ENCODE peak calls at places on chromosomes 13 and 19, in eight cellular contexts. One of them, this sample, is unnamed.
A peak's percentile ranks its signal among the peaks of the same experiment; 100 is the strongest.

GRCh38 chr13:62360609-62361008 is 945.0 kb upstream of the PCDH20 start:
- DNase-seq in heart left ventricle: no peak
- DNase-seq in right cardiac atrium: no peak
- DNase-seq in psoas muscle: no peak
- DNase-seq in effector memory CD4-positive, alpha-beta T cell: no peak
- DNase-seq in trophoblast cell: no peak
- DNase-seq in transverse colon: no peak
- DNase-seq in colonic mucosa: no peak
- DNase-seq in this sample: no peak

GRCh38 chr19:29576761-29577661 is 29.1 kb upstream of the POP4 start:
- DNase-seq in heart left ventricle: no peak
- DNase-seq in right cardiac atrium: no peak
- DNase-seq in psoas muscle: no peak
- DNase-seq in effector memory CD4-positive, alpha-beta T cell: no peak
- DNase-seq in trophoblast cell: no peak
- DNase-seq in transverse colon: no peak
- DNase-seq in colonic mucosa: no peak
- DNase-seq in this sample: no peak

GRCh38 chr13:41196620-41197019 is 2.3 kb upstream of the KBTBD7 start:
- DNase-seq in heart left ventricle: no peak
- DNase-seq in right cardiac atrium: no peak
- DNase-seq in psoas muscle: no peak
- DNase-seq in effector memory CD4-positive, alpha-beta T cell: no peak
- DNase-seq in trophoblast cell: no peak
- DNase-seq in transverse colon: no peak
- DNase-seq in colonic mucosa: no peak
- DNase-seq in this sample: no peak

GRCh38 chr19:30649149-30649548 is 277.0 kb downstream of the ZNF536 start:
- DNase-seq in heart left ventricle: no peak
- DNase-seq in right cardiac atrium: no peak
- DNase-seq in psoas muscle: no peak
- DNase-seq in effector memory CD4-positive, alpha-beta T cell: no peak
- DNase-seq in trophoblast cell: no peak
- DNase-seq in transverse colon: no peak
- DNase-seq in colonic mucosa: no peak
- DNase-seq in this sample: no peak

GRCh38 chr13:91236942-91237341 is 110.5 kb upstream of the MIR17HG start:
- DNase-seq in heart left ventricle: no peak
- DNase-seq in right cardiac atrium: no peak
- DNase-seq in psoas muscle: no peak
- DNase-seq in effector memory CD4-positive, alpha-beta T cell: no peak
- DNase-seq in trophoblast cell: no peak
- DNase-seq in transverse colon: no peak
- DNase-seq in colonic mucosa: no peak
- DNase-seq in this sample: no peak

GRCh38 chr19:5822181-5822844 is 17.2 kb downstream of the FUT6 start:
- DNase-seq in heart left ventricle: no peak
- DNase-seq in right cardiac atrium: no peak
- DNase-seq in psoas muscle: no peak
- DNase-seq in effector memory CD4-positive, alpha-beta T cell: no peak
- DNase-seq in trophoblast cell: no peak
- DNase-seq in transverse colon: no peak
- DNase-seq in colonic mucosa: no peak
- DNase-seq in this sample: no peak

GRCh38 chr19:19405919-19406877 is 723 bp downstream of the GATAD2A start:
- DNase-seq in heart left ventricle: peak; percentile 64
- DNase-seq in right cardiac atrium: peak; percentile 86
- DNase-seq in psoas muscle: peak; percentile 62
- DNase-seq in effector memory CD4-positive, alpha-beta T cell: peak; percentile 43
- DNase-seq in trophoblast cell: no peak
- DNase-seq in transverse colon: peak; percentile 57
- DNase-seq in colonic mucosa: peak; percentile 59
- DNase-seq in this sample: peak; percentile 20

GRCh38 chr13:113121183-113121927 is 1.2 kb upstream of the F10 start:
- DNase-seq in heart left ventricle: peak; percentile 18
- DNase-seq in right cardiac atrium: no peak
- DNase-seq in psoas muscle: no peak
- DNase-seq in effector memory CD4-positive, alpha-beta T cell: no peak
- DNase-seq in trophoblast cell: no peak
- DNase-seq in transverse colon: no peak
- DNase-seq in colonic mucosa: no peak
- DNase-seq in this sample: no peak

GRCh38 chr13:66887088-66887487 is 343.0 kb downstream of the PCDH9 start:
- DNase-seq in heart left ventricle: no peak
- DNase-seq in right cardiac atrium: no peak
- DNase-seq in psoas muscle: no peak
- DNase-seq in effector memory CD4-positive, alpha-beta T cell: no peak
- DNase-seq in trophoblast cell: no peak
- DNase-seq in transverse colon: no peak
- DNase-seq in colonic mucosa: no peak
- DNase-seq in this sample: no peak

GRCh38 chr13:100209857-100210580 is 121.1 kb downstream of the PCCA start:
- DNase-seq in heart left ventricle: no peak
- DNase-seq in right cardiac atrium: no peak
- DNase-seq in psoas muscle: no peak
- DNase-seq in effector memory CD4-positive, alpha-beta T cell: no peak
- DNase-seq in trophoblast cell: no peak
- DNase-seq in transverse colon: no peak
- DNase-seq in colonic mucosa: no peak
- DNase-seq in this sample: no peak

GRCh38 chr13:111265006-111265700 is 55.3 kb upstream of the TEX29 start:
- DNase-seq in heart left ventricle: no peak
- DNase-seq in right cardiac atrium: no peak
- DNase-seq in psoas muscle: no peak
- DNase-seq in effector memory CD4-positive, alpha-beta T cell: no peak
- DNase-seq in trophoblast cell: no peak
- DNase-seq in transverse colon: no peak
- DNase-seq in colonic mucosa: no peak
- DNase-seq in this sample: no peak

GRCh38 chr13:73849292-73849691 is 284.9 kb downstream of the KLF12 start:
- DNase-seq in heart left ventricle: no peak
- DNase-seq in right cardiac atrium: no peak
- DNase-seq in psoas muscle: no peak
- DNase-seq in effector memory CD4-positive, alpha-beta T cell: no peak
- DNase-seq in trophoblast cell: peak; percentile 4
- DNase-seq in transverse colon: peak; percentile 28
- DNase-seq in colonic mucosa: no peak
- DNase-seq in this sample: no peak

GRCh38 chr19:35911790-35912189 is 3.7 kb upstream of the TYROBP start:
- DNase-seq in heart left ventricle: no peak
- DNase-seq in right cardiac atrium: peak; percentile 36
- DNase-seq in psoas muscle: no peak
- DNase-seq in effector memory CD4-positive, alpha-beta T cell: no peak
- DNase-seq in trophoblast cell: no peak
- DNase-seq in transverse colon: no peak
- DNase-seq in colonic mucosa: no peak
- DNase-seq in this sample: no peak

GRCh38 chr19:6417713-6418561 is 6.7 kb downstream of the KHSRP start:
- DNase-seq in heart left ventricle: no peak
- DNase-seq in right cardiac atrium: peak; percentile 77
- DNase-seq in psoas muscle: no peak
- DNase-seq in effector memory CD4-positive, alpha-beta T cell: no peak
- DNase-seq in trophoblast cell: no peak
- DNase-seq in transverse colon: no peak
- DNase-seq in colonic mucosa: no peak
- DNase-seq in this sample: no peak

GRCh38 chr19:21482863-21483276 is 22.5 kb upstream of the ZNF429 start:
- DNase-seq in heart left ventricle: peak; percentile 73
- DNase-seq in right cardiac atrium: peak; percentile 84
- DNase-seq in psoas muscle: peak; percentile 49
- DNase-seq in effector memory CD4-positive, alpha-beta T cell: peak; percentile 55
- DNase-seq in trophoblast cell: peak; percentile 69
- DNase-seq in transverse colon: peak; percentile 48
- DNase-seq in colonic mucosa: peak; percentile 45
- DNase-seq in this sample: peak; percentile 75

GRCh38 chr13:76717092-76717491 is 169.1 kb downstream of the KCTD12 start:
- DNase-seq in heart left ventricle: no peak
- DNase-seq in right cardiac atrium: no peak
- DNase-seq in psoas muscle: no peak
- DNase-seq in effector memory CD4-positive, alpha-beta T cell: no peak
- DNase-seq in trophoblast cell: no peak
- DNase-seq in transverse colon: no peak
- DNase-seq in colonic mucosa: no peak
- DNase-seq in this sample: no peak

GRCh38 chr19:45250832-45251451 is at the start of gene MARK4:
- DNase-seq in heart left ventricle: peak; percentile 65
- DNase-seq in right cardiac atrium: peak; percentile 82
- DNase-seq in psoas muscle: peak; percentile 64
- DNase-seq in effector memory CD4-positive, alpha-beta T cell: peak; percentile 43
- DNase-seq in trophoblast cell: no peak
- DNase-seq in transverse colon: peak; percentile 49
- DNase-seq in colonic mucosa: peak; percentile 40
- DNase-seq in this sample: peak; percentile 49

GRCh38 chr13:109180905-109181425 is 551.6 kb downstream of the MYO16 start:
- DNase-seq in heart left ventricle: no peak
- DNase-seq in right cardiac atrium: no peak
- DNase-seq in psoas muscle: no peak
- DNase-seq in effector memory CD4-positive, alpha-beta T cell: no peak
- DNase-seq in trophoblast cell: peak; percentile 21
- DNase-seq in transverse colon: no peak
- DNase-seq in colonic mucosa: no peak
- DNase-seq in this sample: no peak

GRCh38 chr13:23617551-23618014 is 47.4 kb downstream of the TNFRSF19 start:
- DNase-seq in heart left ventricle: no peak
- DNase-seq in right cardiac atrium: no peak
- DNase-seq in psoas muscle: no peak
- DNase-seq in effector memory CD4-positive, alpha-beta T cell: no peak
- DNase-seq in trophoblast cell: no peak
- DNase-seq in transverse colon: no peak
- DNase-seq in colonic mucosa: no peak
- DNase-seq in this sample: no peak

GRCh38 chr19:10070730-10071446 is 15.2 kb upstream of the SHFL start:
- DNase-seq in heart left ventricle: no peak
- DNase-seq in right cardiac atrium: no peak
- DNase-seq in psoas muscle: no peak
- DNase-seq in effector memory CD4-positive, alpha-beta T cell: no peak
- DNase-seq in trophoblast cell: no peak
- DNase-seq in transverse colon: no peak
- DNase-seq in colonic mucosa: no peak
- DNase-seq in this sample: no peak

GRCh38 chr13:100131863-100132574 is 43.1 kb downstream of the PCCA start:
- DNase-seq in heart left ventricle: no peak
- DNase-seq in right cardiac atrium: no peak
- DNase-seq in psoas muscle: no peak
- DNase-seq in effector memory CD4-positive, alpha-beta T cell: no peak
- DNase-seq in trophoblast cell: peak; percentile 7
- DNase-seq in transverse colon: no peak
- DNase-seq in colonic mucosa: no peak
- DNase-seq in this sample: no peak

GRCh38 chr19:15129856-15130580 is 22.8 kb downstream of the SYDE1 start:
- DNase-seq in heart left ventricle: no peak
- DNase-seq in right cardiac atrium: no peak
- DNase-seq in psoas muscle: no peak
- DNase-seq in effector memory CD4-positive, alpha-beta T cell: no peak
- DNase-seq in trophoblast cell: peak; percentile 92
- DNase-seq in transverse colon: no peak
- DNase-seq in colonic mucosa: peak; percentile 47
- DNase-seq in this sample: no peak

GRCh38 chr19:11166281-11167142 is 10.9 kb upstream of the SPC24 start:
- DNase-seq in heart left ventricle: peak; percentile 58
- DNase-seq in right cardiac atrium: peak; percentile 85
- DNase-seq in psoas muscle: peak; percentile 40
- DNase-seq in effector memory CD4-positive, alpha-beta T cell: no peak
- DNase-seq in trophoblast cell: no peak
- DNase-seq in transverse colon: no peak
- DNase-seq in colonic mucosa: no peak
- DNase-seq in this sample: no peak

GRCh38 chr13:114128624-114129522 is 3.5 kb downstream of the RASA3 start:
- DNase-seq in heart left ventricle: peak; percentile 87
- DNase-seq in right cardiac atrium: peak; percentile 92
- DNase-seq in psoas muscle: peak; percentile 84
- DNase-seq in effector memory CD4-positive, alpha-beta T cell: peak; percentile 79
- DNase-seq in trophoblast cell: peak; percentile 43
- DNase-seq in transverse colon: peak; percentile 79
- DNase-seq in colonic mucosa: peak; percentile 67
- DNase-seq in this sample: peak; percentile 86
- H3K27ac ChIP-seq in heart left ventricle: peak overlapping the region; percentile 73
- H3K27ac ChIP-seq in right cardiac atrium: peak overlapping the region; percentile 13
- H3K27ac ChIP-seq in psoas muscle: peak overlapping the region; percentile 92
- H3K27ac ChIP-seq in effector memory CD4-positive, alpha-beta T cell: peak overlapping the region; percentile 83
- H3K27ac ChIP-seq in trophoblast cell: no peak overlapping the region
- H3K27ac ChIP-seq in transverse colon: peak overlapping the region; percentile 89
- H3K27ac ChIP-seq in colonic mucosa: peak overlapping the region; percentile 76
- H3K27ac ChIP-seq in this sample: peak overlapping the region; percentile 92

DNA sequence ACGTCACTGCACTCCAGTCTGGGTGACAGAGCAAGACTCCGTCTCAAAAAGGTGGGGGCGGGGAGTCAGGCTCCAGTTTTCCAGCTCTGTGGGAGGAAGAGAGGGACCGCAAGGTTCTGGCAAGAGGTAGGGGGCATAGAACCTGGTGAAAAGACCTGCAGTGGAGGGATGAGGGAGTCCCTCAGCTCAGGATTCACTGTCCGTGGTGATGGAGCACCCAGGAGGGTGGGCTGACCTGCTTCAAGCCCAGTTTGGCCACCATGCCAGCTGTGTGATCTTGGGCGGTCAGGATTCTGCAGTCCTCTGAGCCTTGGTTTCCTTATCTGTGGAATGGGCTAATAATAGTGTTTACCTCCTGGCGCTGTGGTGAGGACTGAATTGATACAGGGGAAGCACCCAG is 21.2 kb downstream of the SLC8A2 start:
- DNase-seq in heart left ventricle: no peak
- DNase-seq in right cardiac atrium: no peak
- DNase-seq in psoas muscle: no peak
- DNase-seq in effector memory CD4-positive, alpha-beta T cell: no peak
- DNase-seq in trophoblast cell: no peak
- DNase-seq in transverse colon: no peak
- DNase-seq in colonic mucosa: no peak
- DNase-seq in this sample: no peak
- H3K27me3 ChIP-seq in heart left ventricle: peaks cover 50% of the 10 kb centered on the region
- H3K27me3 ChIP-seq in right cardiac atrium: no peaks in the 10 kb centered on the region
- H3K27me3 ChIP-seq in psoas muscle: peaks cover 71% of the 10 kb centered on the region
- H3K27me3 ChIP-seq in effector memory CD4-positive, alpha-beta T cell: peaks cover 16% of the 10 kb centered on the region
- H3K27me3 ChIP-seq in trophoblast cell: peaks cover 24% of the 10 kb centered on the region
- H3K27me3 ChIP-seq in transverse colon: peaks cover 66% of the 10 kb centered on the region
- H3K27me3 ChIP-seq in colonic mucosa: peaks cover 27% of the 10 kb centered on the region
- H3K27me3 ChIP-seq in this sample: no peaks in the 10 kb centered on the region

DNA sequence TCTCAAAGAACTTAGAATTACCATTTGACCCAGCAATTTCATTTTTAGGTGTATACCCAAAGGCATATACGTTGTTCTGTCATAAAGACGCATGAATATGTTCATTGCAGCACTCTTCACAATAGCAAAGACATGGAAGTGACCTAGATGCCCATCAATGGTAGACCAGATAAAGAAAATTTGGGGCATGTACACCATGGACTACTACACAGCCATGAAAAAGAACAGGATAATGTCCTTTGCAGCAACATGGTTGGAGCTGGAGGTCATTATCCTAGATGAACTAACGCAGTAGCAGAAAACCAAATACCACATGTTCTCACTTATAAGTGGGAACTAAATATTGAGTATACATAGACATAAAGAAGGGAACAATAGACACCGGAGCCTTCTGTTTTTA is 20.7 kb downstream of the PAN3 start:
- DNase-seq in heart left ventricle: no peak
- DNase-seq in right cardiac atrium: no peak
- DNase-seq in psoas muscle: no peak
- DNase-seq in effector memory CD4-positive, alpha-beta T cell: no peak
- DNase-seq in trophoblast cell: no peak
- DNase-seq in transverse colon: no peak
- DNase-seq in colonic mucosa: no peak
- DNase-seq in this sample: no peak
- H3K4me3 ChIP-seq in heart left ventricle: no peak overlapping the region
- H3K4me3 ChIP-seq in right cardiac atrium: no peak overlapping the region
- H3K4me3 ChIP-seq in psoas muscle: no peak overlapping the region
- H3K4me3 ChIP-seq in effector memory CD4-positive, alpha-beta T cell: no peak overlapping the region
- H3K4me3 ChIP-seq in trophoblast cell: no peak overlapping the region
- H3K4me3 ChIP-seq in transverse colon: no peak overlapping the region
- H3K4me3 ChIP-seq in colonic mucosa: no peak overlapping the region
- H3K4me3 ChIP-seq in this sample: no peak overlapping the region

GRCh38 chr13:65836066-65836465 is 1394.1 kb downstream of the PCDH9 start:
- DNase-seq in heart left ventricle: no peak
- DNase-seq in right cardiac atrium: no peak
- DNase-seq in psoas muscle: no peak
- DNase-seq in effector memory CD4-positive, alpha-beta T cell: no peak
- DNase-seq in trophoblast cell: no peak
- DNase-seq in transverse colon: no peak
- DNase-seq in colonic mucosa: no peak
- DNase-seq in this sample: no peak
- H3K27ac ChIP-seq in heart left ventricle: no peak overlapping the region
- H3K27ac ChIP-seq in right cardiac atrium: no peak overlapping the region
- H3K27ac ChIP-seq in psoas muscle: no peak overlapping the region
- H3K27ac ChIP-seq in effector memory CD4-positive, alpha-beta T cell: no peak overlapping the region
- H3K27ac ChIP-seq in trophoblast cell: no peak overlapping the region
- H3K27ac ChIP-seq in transverse colon: no peak overlapping the region
- H3K27ac ChIP-seq in colonic mucosa: no peak overlapping the region
- H3K27ac ChIP-seq in this sample: no peak overlapping the region